ENCODE peak calls at places on chromosomes 4 and X, in five cellular contexts. One of them, this sample, is unnamed.

GRCh38 chrX:41885724-41886123 is 37.6 kb downstream of the CASK start:
- DNase-seq in HL-60: no peak
- DNase-seq in cardiac muscle cell: no peak
- DNase-seq in prostate gland: no peak
- DNase-seq in K562: no peak
- DNase-seq in this sample: no peak

GRCh38 chr4:140851032-140851636 is 94.9 kb upstream of the TBC1D9 start:
- DNase-seq in HL-60: peak
- DNase-seq in cardiac muscle cell: peak
- DNase-seq in prostate gland: peak
- DNase-seq in K562: peak
- DNase-seq in this sample: peak

GRCh38 chr4:173990126-173990878 is 293.2 kb downstream of the FBXO8 start:
- DNase-seq in HL-60: no peak
- DNase-seq in cardiac muscle cell: peak
- DNase-seq in prostate gland: no peak
- DNase-seq in K562: no peak
- DNase-seq in this sample: peak

GRCh38 chr4:125010776-125011503 is 298.4 kb upstream of the ANKRD50 start:
- DNase-seq in HL-60: no peak
- DNase-seq in cardiac muscle cell: no peak
- DNase-seq in prostate gland: no peak
- DNase-seq in K562: no peak
- DNase-seq in this sample: peak

GRCh38 chr4:16457944-16458343 is 231.7 kb upstream of the TAPT1 start:
- DNase-seq in HL-60: no peak
- DNase-seq in cardiac muscle cell: no peak
- DNase-seq in prostate gland: no peak
- DNase-seq in K562: no peak
- DNase-seq in this sample: no peak

GRCh38 chr4:101584306-101584705 is 206.2 kb upstream of the BANK1 start:
- DNase-seq in HL-60: no peak
- DNase-seq in cardiac muscle cell: no peak
- DNase-seq in prostate gland: no peak
- DNase-seq in K562: no peak
- DNase-seq in this sample: no peak

GRCh38 chr4:7254736-7255487 is 62.6 kb downstream of the SORCS2 start:
- DNase-seq in HL-60: no peak
- DNase-seq in cardiac muscle cell: no peak
- DNase-seq in prostate gland: no peak
- DNase-seq in K562: no peak
- DNase-seq in this sample: no peak

GRCh38 chr4:185304944-185305690 is 90.6 kb downstream of the LRP2BP start:
- DNase-seq in HL-60: no peak
- DNase-seq in cardiac muscle cell: peak
- DNase-seq in prostate gland: no peak
- DNase-seq in K562: no peak
- DNase-seq in this sample: peak

GRCh38 chr4:137310593-137311490 is 221.5 kb downstream of the PCDH18 start:
- DNase-seq in HL-60: no peak
- DNase-seq in cardiac muscle cell: no peak
- DNase-seq in prostate gland: no peak
- DNase-seq in K562: no peak
- DNase-seq in this sample: peak

GRCh38 chr4:53147179-53147578 is 218.7 kb downstream of the SCFD2 start:
- DNase-seq in HL-60: no peak
- DNase-seq in cardiac muscle cell: no peak
- DNase-seq in prostate gland: no peak
- DNase-seq in K562: no peak
- DNase-seq in this sample: no peak

GRCh38 chrX:17009856-17010650 is 63.6 kb downstream of the REPS2 start:
- DNase-seq in HL-60: no peak
- DNase-seq in cardiac muscle cell: no peak
- DNase-seq in prostate gland: no peak
- DNase-seq in K562: no peak
- DNase-seq in this sample: no peak

GRCh38 chrX:39492495-39493162 is 605.1 kb downstream of the BCOR start:
- DNase-seq in HL-60: peak
- DNase-seq in cardiac muscle cell: no peak
- DNase-seq in prostate gland: no peak
- DNase-seq in K562: peak
- DNase-seq in this sample: no peak

GRCh38 chrX:154441564-154441963 is 2.4 kb upstream of the FAM50A start:
- DNase-seq in HL-60: no peak
- DNase-seq in cardiac muscle cell: no peak
- DNase-seq in prostate gland: no peak
- DNase-seq in K562: no peak
- DNase-seq in this sample: no peak

GRCh38 chr4:41028392-41029076 is 185.8 kb downstream of the APBB2 start:
- DNase-seq in HL-60: no peak
- DNase-seq in cardiac muscle cell: no peak
- DNase-seq in prostate gland: no peak
- DNase-seq in K562: no peak
- DNase-seq in this sample: peak

GRCh38 chr4:52107336-52107735 is 56.2 kb downstream of the SPATA18 start:
- DNase-seq in HL-60: no peak
- DNase-seq in cardiac muscle cell: no peak
- DNase-seq in prostate gland: no peak
- DNase-seq in K562: no peak
- DNase-seq in this sample: no peak

GRCh38 chr4:53055716-53056413 is 193.7 kb downstream of the RASL11B start:
- DNase-seq in HL-60: no peak
- DNase-seq in cardiac muscle cell: no peak
- DNase-seq in prostate gland: no peak
- DNase-seq in K562: no peak
- DNase-seq in this sample: no peak

GRCh38 chr4:138301536-138301935 is 59.4 kb upstream of the SLC7A11 start:
- DNase-seq in HL-60: no peak
- DNase-seq in cardiac muscle cell: peak
- DNase-seq in prostate gland: no peak
- DNase-seq in K562: no peak
- DNase-seq in this sample: no peak

GRCh38 chr4:139454646-139455045 is 725 bp downstream of the RAB33B start:
- DNase-seq in HL-60: no peak
- DNase-seq in cardiac muscle cell: no peak
- DNase-seq in prostate gland: no peak
- DNase-seq in K562: no peak
- DNase-seq in this sample: no peak

GRCh38 chrX:153587342-153587741 is 11.6 kb downstream of the CCNQ start:
- DNase-seq in HL-60: no peak
- DNase-seq in cardiac muscle cell: no peak
- DNase-seq in prostate gland: no peak
- DNase-seq in K562: no peak
- DNase-seq in this sample: no peak

GRCh38 chr4:61886180-61886579 is 686.1 kb downstream of the ADGRL3 start:
- DNase-seq in HL-60: no peak
- DNase-seq in cardiac muscle cell: no peak
- DNase-seq in prostate gland: no peak
- DNase-seq in K562: no peak
- DNase-seq in this sample: peak

GRCh38 chrX:39416547-39417262 is 615.4 kb downstream of the MID1IP1 start:
- DNase-seq in HL-60: no peak
- DNase-seq in cardiac muscle cell: no peak
- DNase-seq in prostate gland: no peak
- DNase-seq in K562: no peak
- DNase-seq in this sample: no peak

GRCh38 chr4:184168406-184169019 is 49.2 kb downstream of the ENPP6 start:
- DNase-seq in HL-60: peak
- DNase-seq in cardiac muscle cell: peak
- DNase-seq in prostate gland: peak
- DNase-seq in K562: peak
- DNase-seq in this sample: peak

GRCh38 chrX:40152173-40152705 is 54.5 kb upstream of the BCOR start:
- DNase-seq in HL-60: no peak
- DNase-seq in cardiac muscle cell: no peak
- DNase-seq in prostate gland: peak
- DNase-seq in K562: no peak
- DNase-seq in this sample: no peak

GRCh38 chr4:5979981-5980380 is 38.2 kb downstream of the C4orf50 start:
- DNase-seq in HL-60: no peak
- DNase-seq in cardiac muscle cell: peak
- DNase-seq in prostate gland: no peak
- DNase-seq in K562: no peak
- DNase-seq in this sample: no peak

GRCh38 chr4:57071340-57071739 is 38.8 kb downstream of the IGFBP7 start:
- DNase-seq in HL-60: peak
- DNase-seq in cardiac muscle cell: no peak
- DNase-seq in prostate gland: no peak
- DNase-seq in K562: no peak
- DNase-seq in this sample: peak

GRCh38 chr4:163663454-163664225 is 169.2 kb downstream of the TMA16 start:
- DNase-seq in HL-60: no peak
- DNase-seq in cardiac muscle cell: no peak
- DNase-seq in prostate gland: no peak
- DNase-seq in K562: no peak
- DNase-seq in this sample: no peak

GRCh38 chr4:10554694-10555093 is 97.5 kb upstream of the ZNF518B start:
- DNase-seq in HL-60: peak
- DNase-seq in cardiac muscle cell: peak
- DNase-seq in prostate gland: peak
- DNase-seq in K562: peak
- DNase-seq in this sample: peak

GRCh38 chr4:53778122-53778521 is 186.8 kb upstream of the LNX1 start:
- DNase-seq in HL-60: no peak
- DNase-seq in cardiac muscle cell: no peak
- DNase-seq in prostate gland: no peak
- DNase-seq in K562: no peak
- DNase-seq in this sample: no peak

GRCh38 chr4:132284910-132285426 is 864.1 kb upstream of the PCDH10 start:
- DNase-seq in HL-60: no peak
- DNase-seq in cardiac muscle cell: no peak
- DNase-seq in prostate gland: no peak
- DNase-seq in K562: no peak
- DNase-seq in this sample: no peak

GRCh38 chr4:1404573-1405248 is 1.5 kb downstream of the NKX1-1 start:
- DNase-seq in HL-60: no peak
- DNase-seq in cardiac muscle cell: no peak
- DNase-seq in prostate gland: peak
- DNase-seq in K562: no peak
- DNase-seq in this sample: no peak

GRCh38 chr4:184811484-184812180 is 14.1 kb downstream of the ACSL1 start:
- DNase-seq in HL-60: peak
- DNase-seq in cardiac muscle cell: no peak
- DNase-seq in prostate gland: no peak
- DNase-seq in K562: no peak
- DNase-seq in this sample: no peak

GRCh38 chrX:44906041-44906440 is 33.1 kb downstream of the KDM6A start:
- DNase-seq in HL-60: no peak
- DNase-seq in cardiac muscle cell: no peak
- DNase-seq in prostate gland: no peak
- DNase-seq in K562: no peak
- DNase-seq in this sample: no peak

GRCh38 chrX:44903107-44903506 is 30.1 kb downstream of the KDM6A start:
- DNase-seq in HL-60: no peak
- DNase-seq in cardiac muscle cell: no peak
- DNase-seq in prostate gland: no peak
- DNase-seq in K562: peak
- DNase-seq in this sample: peak

GRCh38 chrX:44906542-44906941 is 33.6 kb downstream of the KDM6A start:
- DNase-seq in HL-60: no peak
- DNase-seq in cardiac muscle cell: no peak
- DNase-seq in prostate gland: no peak
- DNase-seq in K562: no peak
- DNase-seq in this sample: no peak

GRCh38 chrX:44903842-44904530 is 31.0 kb downstream of the KDM6A start:
- DNase-seq in HL-60: no peak
- DNase-seq in cardiac muscle cell: no peak
- DNase-seq in prostate gland: no peak
- DNase-seq in K562: no peak
- DNase-seq in this sample: no peak

DNA sequence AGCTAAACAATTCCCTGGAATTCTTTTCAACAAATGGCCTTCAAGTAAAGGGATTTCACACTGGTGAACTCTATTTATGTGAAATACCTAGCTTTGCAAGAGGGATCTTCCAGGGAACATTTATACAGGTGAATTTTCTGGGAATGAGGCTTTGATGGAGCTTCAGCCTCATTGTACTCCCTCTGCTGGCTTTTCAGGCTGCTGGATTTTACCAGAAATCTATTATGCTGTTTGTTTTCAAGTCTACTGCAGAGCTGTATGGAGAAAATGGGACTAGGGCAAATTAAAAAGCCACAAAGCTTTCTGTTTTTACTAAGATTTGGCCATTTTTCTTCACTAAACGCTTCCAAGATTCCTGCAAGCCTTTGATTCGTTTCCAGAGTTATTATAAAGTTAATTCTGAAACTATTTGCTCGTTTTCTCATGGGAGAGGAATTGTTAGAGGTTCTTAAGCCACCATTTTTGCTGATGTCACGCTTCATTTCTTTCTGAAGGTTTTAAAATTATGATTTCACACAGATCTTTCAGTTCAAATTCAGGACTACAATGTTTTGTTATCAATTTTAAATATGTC is 31.6 kb downstream of the KDM6A start:
- DNase-seq in HL-60: no peak
- DNase-seq in cardiac muscle cell: no peak
- DNase-seq in prostate gland: no peak
- DNase-seq in K562: no peak
- DNase-seq in this sample: no peak
- H3K4me3 ChIP-seq in HL-60: no peak
- H3K4me3 ChIP-seq in cardiac muscle cell: no peak
- H3K4me3 ChIP-seq in prostate gland: no peak
- H3K4me3 ChIP-seq in K562: no peak
- H3K4me3 ChIP-seq in this sample: no peak

GRCh38 chrX:49230500-49231232 is 2.5 kb downstream of the CACNA1F start:
- DNase-seq in HL-60: no peak
- DNase-seq in cardiac muscle cell: peak
- DNase-seq in prostate gland: peak
- DNase-seq in K562: peak
- DNase-seq in this sample: no peak
- TF ChIP-seq CTCF in HL-60: no peak
- TF ChIP-seq CTCF in cardiac muscle cell: peak
- TF ChIP-seq CTCF in prostate gland: no peak
- TF ChIP-seq CTCF in K562: peak
- TF ChIP-seq CTCF in this sample: no peak

GRCh38 chrX:8144925-8145324 is 26.1 kb downstream of the VCX2 start:
- DNase-seq in HL-60: no peak
- DNase-seq in cardiac muscle cell: no peak
- DNase-seq in prostate gland: no peak
- DNase-seq in K562: no peak
- DNase-seq in this sample: no peak

GRCh38 chrX:8147216-8147615 is 23.9 kb downstream of the VCX2 start:
- DNase-seq in HL-60: no peak
- DNase-seq in cardiac muscle cell: no peak
- DNase-seq in prostate gland: no peak
- DNase-seq in K562: no peak
- DNase-seq in this sample: peak
- H3K27ac ChIP-seq in HL-60: no peak
- H3K27ac ChIP-seq in cardiac muscle cell: no peak
- H3K27ac ChIP-seq in prostate gland: no peak
- H3K27ac ChIP-seq in K562: no peak
- H3K27ac ChIP-seq in this sample: no peak

DNA sequence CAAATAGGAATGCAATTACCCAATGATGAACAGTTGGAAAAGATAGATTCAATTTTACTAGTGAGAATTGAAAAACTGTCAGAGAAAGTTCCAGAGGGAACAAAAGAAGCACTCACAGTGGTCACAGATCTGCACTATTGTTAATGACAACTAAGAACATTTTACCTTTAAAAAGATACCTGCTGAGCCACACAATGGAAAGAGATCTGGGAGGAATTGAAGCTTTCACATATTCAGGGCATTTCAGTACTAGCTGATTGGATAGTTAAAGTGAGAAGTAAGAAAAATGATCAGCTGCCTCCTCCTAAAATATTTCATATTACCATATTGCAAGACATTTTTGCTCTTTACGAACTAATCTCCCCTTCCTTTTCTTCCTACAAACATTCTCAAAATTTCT is 1822.2 kb downstream of the STIM2 start:
- DNase-seq in HL-60: no peak
- DNase-seq in cardiac muscle cell: no peak
- DNase-seq in prostate gland: no peak
- DNase-seq in K562: no peak
- DNase-seq in this sample: no peak
- H3K4me3 ChIP-seq in HL-60: no peak
- H3K4me3 ChIP-seq in cardiac muscle cell: no peak
- H3K4me3 ChIP-seq in prostate gland: no peak
- H3K4me3 ChIP-seq in K562: no peak
- H3K4me3 ChIP-seq in this sample: no peak